ENCODE peak calls at places on chromosomes 11 and 22, in four cellular contexts. S, R, V and H are unnamed samples.

GRCh38 chr11:100550910-100551309 is 136.2 kb upstream of the ARHGAP42 start:
- DNase-seq in S (no peak), R (no peak), V (no peak), H (no peak)

GRCh38 chr11:128624269-128625170 is 37.2 kb upstream of the ETS1 start:
- DNase-seq in S (no peak), R (no peak), V (peak; percentile 90), H (no peak)

GRCh38 chr11:73313652-73314051 is 5.6 kb downstream of the ARHGEF17 start:
- DNase-seq in S (no peak), R (no peak), V (no peak), H (no peak)

GRCh38 chr22:45493286-45493771 is 9.4 kb upstream of the FBLN1 start:
- DNase-seq in S (no peak), R (no peak), V (no peak), H (peak; percentile 81)

GRCh38 chr22:31970490-31971444 is 26.4 kb downstream of the YWHAH start:
- DNase-seq in S (peak; percentile 91), R (peak; percentile 84), V (peak; percentile 63), H (peak; percentile 88)

GRCh38 chr11:68326334-68327215 is 14.2 kb downstream of the LRP5 start:
- DNase-seq in S (no peak), R (no peak), V (no peak), H (no peak)

GRCh38 chr22:20424937-20425587 is 12.6 kb downstream of the SCARF2 start:
- DNase-seq in S (peak; percentile 7), R (no peak), V (no peak), H (peak; percentile 74)

GRCh38 chr11:77590194-77590591 is 440 bp downstream of the AQP11 start:
- DNase-seq in S (peak; percentile 66), R (peak; percentile 48), V (no peak), H (peak; percentile 78)

GRCh38 chr11:17015639-17016125 is 1.5 kb upstream of the PLEKHA7 start:
- DNase-seq in S (no peak), R (no peak), V (no peak), H (no peak)

GRCh38 chr11:29260939-29261705 is 755.7 kb downstream of the KCNA4 start:
- DNase-seq in S (peak; percentile 66), R (no peak), V (no peak), H (peak; percentile 60)

GRCh38 chr11:29268733-29269132 is 748.1 kb downstream of the KCNA4 start:
- DNase-seq in S (peak; percentile 12), R (no peak), V (no peak), H (no peak)

GRCh38 chr11:29261831-29262230 is 755.0 kb downstream of the KCNA4 start:
- DNase-seq in S (no peak), R (no peak), V (no peak), H (no peak)

GRCh38 chr11:29258411-29258810 is 758.4 kb downstream of the KCNA4 start:
- DNase-seq in S (no peak), R (no peak), V (no peak), H (no peak)

GRCh38 chr11:29263971-29264682 is 752.7 kb downstream of the KCNA4 start:
- DNase-seq in S (no peak), R (peak; percentile 13), V (no peak), H (no peak)
- H3K36me3 ChIP-seq in S (no peaks in the 10 kb centered on the region), R (no peaks in the 10 kb centered on the region), V (no peaks in the 10 kb centered on the region), H (no peaks in the 10 kb centered on the region)

GRCh38 chr11:61803889-61804647 is 11.4 kb downstream of the FEN1 start:
- DNase-seq in S (no peak), R (no peak), V (no peak), H (no peak)
- H3K36me3 ChIP-seq in S (no peaks in the 10 kb centered on the region), R (peaks cover 98% of the 10 kb centered on the region), V (peaks cover 30% of the 10 kb centered on the region), H (peaks cover 44% of the 10 kb centered on the region)

GRCh38 chr11:65432686-65433582 is 10.3 kb downstream of the NEAT1 start:
- DNase-seq in S (no peak), R (peak; percentile 49), V (peak; percentile 72), H (peak; percentile 59)

GRCh38 chr11:65430406-65431217 is 8.0 kb downstream of the NEAT1 start:
- DNase-seq in S (peak; percentile 46), R (peak; percentile 57), V (peak; percentile 66), H (no peak)

GRCh38 chr11:65432133-65432650 is 9.6 kb downstream of the NEAT1 start:
- DNase-seq in S (no peak), R (peak; percentile 16), V (no peak), H (no peak)

GRCh38 chr11:65429724-65430405 is 7.3 kb downstream of the NEAT1 start:
- DNase-seq in S (peak; percentile 76), R (peak; percentile 75), V (peak; percentile 70), H (no peak)

GRCh38 chr11:65431452-65432132 is 9.0 kb downstream of the NEAT1 start:
- DNase-seq in S (no peak), R (peak; percentile 25), V (peak; percentile 77), H (no peak)
- H3K36me3 ChIP-seq in S (no peaks in the 10 kb centered on the region), R (peaks cover 52% of the 10 kb centered on the region), V (peaks cover 17% of the 10 kb centered on the region), H (no peaks in the 10 kb centered on the region)

GRCh38 chr22:42800731-42801536 is 56.1 kb downstream of the ARFGAP3 start:
- DNase-seq in S (no peak), R (no peak), V (no peak), H (peak; percentile 83)
- H3K36me3 ChIP-seq in S (no peaks in the 10 kb centered on the region), R (peaks cover 71% of the 10 kb centered on the region), V (no peaks in the 10 kb centered on the region), H (no peaks in the 10 kb centered on the region)

DNA sequence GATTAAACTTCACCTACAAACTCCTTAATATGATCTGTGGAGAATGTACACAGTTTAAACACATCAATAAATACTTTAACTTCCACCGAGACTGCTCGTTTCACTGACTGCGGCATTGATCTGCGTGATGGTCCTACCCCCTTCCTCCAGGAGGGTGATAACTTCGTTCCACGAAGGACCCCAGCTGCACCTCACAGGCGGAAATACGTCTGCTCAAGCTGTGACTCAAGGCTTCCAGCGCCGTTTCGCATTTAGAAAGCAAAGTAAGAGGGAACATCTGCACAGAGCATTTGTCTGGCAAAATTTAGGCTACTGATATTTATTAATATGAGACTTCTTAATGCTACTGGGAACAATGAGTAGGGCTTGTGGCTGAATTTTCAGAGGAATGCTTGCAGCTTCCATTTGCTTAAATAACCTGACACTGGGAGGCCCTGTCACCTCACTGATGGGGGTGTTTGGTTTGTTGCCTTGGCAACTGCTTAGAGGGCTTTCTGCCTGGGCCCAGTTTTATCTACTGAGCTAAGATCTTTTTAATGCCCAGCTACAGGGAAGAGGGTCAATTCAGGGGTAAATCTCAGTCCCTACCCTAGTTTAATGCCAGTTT is 14.8 kb upstream of the ST14 start:
- DNase-seq in S (peak; percentile 61), R (no peak), V (no peak), H (peak; percentile 86)
- H3K36me3 ChIP-seq in S (no peaks in the 10 kb centered on the region), R (peaks cover 52% of the 10 kb centered on the region), V (peaks cover 77% of the 10 kb centered on the region), H (peaks cover 12% of the 10 kb centered on the region)